ENCODE peak calls at places on chromosome 9, in six cellular contexts. One of them, this sample, is unnamed.

GRCh38 chr9:121889990-121890563 is 203.0 kb downstream of the TTLL11 start:
- DNase-seq in A172: peak
- DNase-seq in nucleus accumbens: no peak
- DNase-seq in stimulated activated CD8-positive, alpha-beta memory T cell treated with anti-CD3 and anti-CD28 coated beads, Interleukin-2, amount 100 ng/mL, for 48 hours: no peak
- DNase-seq in posterior cingulate gyrus: no peak
- DNase-seq in amniotic epithelial cell: no peak
- DNase-seq in this sample: no peak

GRCh38 chr9:35690447-35691324 is 961 bp upstream of the TPM2 start:
- DNase-seq in A172: peak
- DNase-seq in nucleus accumbens: peak
- DNase-seq in stimulated activated CD8-positive, alpha-beta memory T cell treated with anti-CD3 and anti-CD28 coated beads, Interleukin-2, amount 100 ng/mL, for 48 hours: no peak
- DNase-seq in posterior cingulate gyrus: peak
- DNase-seq in amniotic epithelial cell: peak
- DNase-seq in this sample: peak

GRCh38 chr9:91944711-91945110 is 5.3 kb downstream of the ROR2 start:
- DNase-seq in A172: no peak
- DNase-seq in nucleus accumbens: no peak
- DNase-seq in stimulated activated CD8-positive, alpha-beta memory T cell treated with anti-CD3 and anti-CD28 coated beads, Interleukin-2, amount 100 ng/mL, for 48 hours: no peak
- DNase-seq in posterior cingulate gyrus: no peak
- DNase-seq in amniotic epithelial cell: no peak
- DNase-seq in this sample: no peak

GRCh38 chr9:125241863-125242739 is 958 bp upstream of the HSPA5 start:
- DNase-seq in A172: no peak
- DNase-seq in nucleus accumbens: no peak
- DNase-seq in stimulated activated CD8-positive, alpha-beta memory T cell treated with anti-CD3 and anti-CD28 coated beads, Interleukin-2, amount 100 ng/mL, for 48 hours: no peak
- DNase-seq in posterior cingulate gyrus: peak
- DNase-seq in amniotic epithelial cell: no peak
- DNase-seq in this sample: peak

GRCh38 chr9:91978739-91979414 is 28.8 kb upstream of the ROR2 start:
- DNase-seq in A172: peak
- DNase-seq in nucleus accumbens: no peak
- DNase-seq in stimulated activated CD8-positive, alpha-beta memory T cell treated with anti-CD3 and anti-CD28 coated beads, Interleukin-2, amount 100 ng/mL, for 48 hours: no peak
- DNase-seq in posterior cingulate gyrus: no peak
- DNase-seq in amniotic epithelial cell: peak
- DNase-seq in this sample: no peak

GRCh38 chr9:16063241-16063591 is 510.4 kb downstream of the CCDC171 start:
- DNase-seq in A172: no peak
- DNase-seq in nucleus accumbens: no peak
- DNase-seq in stimulated activated CD8-positive, alpha-beta memory T cell treated with anti-CD3 and anti-CD28 coated beads, Interleukin-2, amount 100 ng/mL, for 48 hours: no peak
- DNase-seq in posterior cingulate gyrus: no peak
- DNase-seq in amniotic epithelial cell: no peak
- DNase-seq in this sample: no peak

GRCh38 chr9:129823163-129823933 is 588 bp downstream of the TOR1A start:
- DNase-seq in A172: peak
- DNase-seq in nucleus accumbens: no peak
- DNase-seq in stimulated activated CD8-positive, alpha-beta memory T cell treated with anti-CD3 and anti-CD28 coated beads, Interleukin-2, amount 100 ng/mL, for 48 hours: no peak
- DNase-seq in posterior cingulate gyrus: no peak
- DNase-seq in amniotic epithelial cell: peak
- DNase-seq in this sample: no peak

GRCh38 chr9:12930906-12931305 is 156.1 kb downstream of the LURAP1L start:
- DNase-seq in A172: peak
- DNase-seq in nucleus accumbens: no peak
- DNase-seq in stimulated activated CD8-positive, alpha-beta memory T cell treated with anti-CD3 and anti-CD28 coated beads, Interleukin-2, amount 100 ng/mL, for 48 hours: no peak
- DNase-seq in posterior cingulate gyrus: no peak
- DNase-seq in amniotic epithelial cell: peak
- DNase-seq in this sample: no peak

GRCh38 chr9:125992557-125992956 is 245.4 kb downstream of the PBX3 start:
- DNase-seq in A172: no peak
- DNase-seq in nucleus accumbens: no peak
- DNase-seq in stimulated activated CD8-positive, alpha-beta memory T cell treated with anti-CD3 and anti-CD28 coated beads, Interleukin-2, amount 100 ng/mL, for 48 hours: no peak
- DNase-seq in posterior cingulate gyrus: peak
- DNase-seq in amniotic epithelial cell: no peak
- DNase-seq in this sample: no peak

GRCh38 chr9:121312169-121312568 is 44.2 kb downstream of the GSN start:
- DNase-seq in A172: no peak
- DNase-seq in nucleus accumbens: no peak
- DNase-seq in stimulated activated CD8-positive, alpha-beta memory T cell treated with anti-CD3 and anti-CD28 coated beads, Interleukin-2, amount 100 ng/mL, for 48 hours: no peak
- DNase-seq in posterior cingulate gyrus: peak
- DNase-seq in amniotic epithelial cell: no peak
- DNase-seq in this sample: no peak

GRCh38 chr9:136264046-136264802 is 18.6 kb upstream of the QSOX2 start:
- DNase-seq in A172: no peak
- DNase-seq in nucleus accumbens: no peak
- DNase-seq in stimulated activated CD8-positive, alpha-beta memory T cell treated with anti-CD3 and anti-CD28 coated beads, Interleukin-2, amount 100 ng/mL, for 48 hours: no peak
- DNase-seq in posterior cingulate gyrus: no peak
- DNase-seq in amniotic epithelial cell: no peak
- DNase-seq in this sample: no peak

GRCh38 chr9:38482918-38483592 is 58.8 kb upstream of the IGFBPL1 start:
- DNase-seq in A172: no peak
- DNase-seq in nucleus accumbens: no peak
- DNase-seq in stimulated activated CD8-positive, alpha-beta memory T cell treated with anti-CD3 and anti-CD28 coated beads, Interleukin-2, amount 100 ng/mL, for 48 hours: no peak
- DNase-seq in posterior cingulate gyrus: no peak
- DNase-seq in amniotic epithelial cell: peak
- DNase-seq in this sample: no peak

GRCh38 chr9:134213508-134214394 is 49.4 kb upstream of the RNU6ATAC start:
- DNase-seq in A172: no peak
- DNase-seq in nucleus accumbens: no peak
- DNase-seq in stimulated activated CD8-positive, alpha-beta memory T cell treated with anti-CD3 and anti-CD28 coated beads, Interleukin-2, amount 100 ng/mL, for 48 hours: no peak
- DNase-seq in posterior cingulate gyrus: peak
- DNase-seq in amniotic epithelial cell: no peak
- DNase-seq in this sample: no peak

GRCh38 chr9:128685636-128686489 is 3.2 kb upstream of the SET start:
- DNase-seq in A172: no peak
- DNase-seq in nucleus accumbens: no peak
- DNase-seq in stimulated activated CD8-positive, alpha-beta memory T cell treated with anti-CD3 and anti-CD28 coated beads, Interleukin-2, amount 100 ng/mL, for 48 hours: no peak
- DNase-seq in posterior cingulate gyrus: peak
- DNase-seq in amniotic epithelial cell: peak
- DNase-seq in this sample: no peak

GRCh38 chr9:93300585-93301081 is 116.7 kb downstream of the WNK2 start:
- DNase-seq in A172: no peak
- DNase-seq in nucleus accumbens: no peak
- DNase-seq in stimulated activated CD8-positive, alpha-beta memory T cell treated with anti-CD3 and anti-CD28 coated beads, Interleukin-2, amount 100 ng/mL, for 48 hours: no peak
- DNase-seq in posterior cingulate gyrus: peak
- DNase-seq in amniotic epithelial cell: no peak
- DNase-seq in this sample: peak

GRCh38 chr9:38000332-38000731 is 68.7 kb downstream of the SHB start:
- DNase-seq in A172: no peak
- DNase-seq in nucleus accumbens: no peak
- DNase-seq in stimulated activated CD8-positive, alpha-beta memory T cell treated with anti-CD3 and anti-CD28 coated beads, Interleukin-2, amount 100 ng/mL, for 48 hours: no peak
- DNase-seq in posterior cingulate gyrus: peak
- DNase-seq in amniotic epithelial cell: no peak
- DNase-seq in this sample: no peak

GRCh38 chr9:119036969-119037368 is 332.3 kb downstream of the BRINP1 start:
- DNase-seq in A172: no peak
- DNase-seq in nucleus accumbens: no peak
- DNase-seq in stimulated activated CD8-positive, alpha-beta memory T cell treated with anti-CD3 and anti-CD28 coated beads, Interleukin-2, amount 100 ng/mL, for 48 hours: no peak
- DNase-seq in posterior cingulate gyrus: no peak
- DNase-seq in amniotic epithelial cell: no peak
- DNase-seq in this sample: no peak

GRCh38 chr9:99822596-99823391 is 1.1 kb downstream of the NR4A3 start:
- DNase-seq in A172: peak
- DNase-seq in nucleus accumbens: peak
- DNase-seq in stimulated activated CD8-positive, alpha-beta memory T cell treated with anti-CD3 and anti-CD28 coated beads, Interleukin-2, amount 100 ng/mL, for 48 hours: peak
- DNase-seq in posterior cingulate gyrus: peak
- DNase-seq in amniotic epithelial cell: peak
- DNase-seq in this sample: peak

GRCh38 chr9:21974542-21975409 is 19.4 kb downstream of the CDKN2A start:
- DNase-seq in A172: no peak
- DNase-seq in nucleus accumbens: no peak
- DNase-seq in stimulated activated CD8-positive, alpha-beta memory T cell treated with anti-CD3 and anti-CD28 coated beads, Interleukin-2, amount 100 ng/mL, for 48 hours: no peak
- DNase-seq in posterior cingulate gyrus: peak
- DNase-seq in amniotic epithelial cell: peak
- DNase-seq in this sample: peak

GRCh38 chr9:32706004-32706749 is 70.7 kb upstream of the TAF1L start:
- DNase-seq in A172: peak
- DNase-seq in nucleus accumbens: no peak
- DNase-seq in stimulated activated CD8-positive, alpha-beta memory T cell treated with anti-CD3 and anti-CD28 coated beads, Interleukin-2, amount 100 ng/mL, for 48 hours: no peak
- DNase-seq in posterior cingulate gyrus: no peak
- DNase-seq in amniotic epithelial cell: no peak
- DNase-seq in this sample: no peak

GRCh38 chr9:136039488-136039887 is 55.6 kb downstream of the NACC2 start:
- DNase-seq in A172: no peak
- DNase-seq in nucleus accumbens: no peak
- DNase-seq in stimulated activated CD8-positive, alpha-beta memory T cell treated with anti-CD3 and anti-CD28 coated beads, Interleukin-2, amount 100 ng/mL, for 48 hours: no peak
- DNase-seq in posterior cingulate gyrus: no peak
- DNase-seq in amniotic epithelial cell: no peak
- DNase-seq in this sample: no peak

GRCh38 chr9:101791533-101791932 is 53.1 kb upstream of the GRIN3A start:
- DNase-seq in A172: no peak
- DNase-seq in nucleus accumbens: no peak
- DNase-seq in stimulated activated CD8-positive, alpha-beta memory T cell treated with anti-CD3 and anti-CD28 coated beads, Interleukin-2, amount 100 ng/mL, for 48 hours: no peak
- DNase-seq in posterior cingulate gyrus: no peak
- DNase-seq in amniotic epithelial cell: no peak
- DNase-seq in this sample: no peak

GRCh38 chr9:121505903-121506640 is 6.4 kb upstream of the GGTA1 start:
- DNase-seq in A172: no peak
- DNase-seq in nucleus accumbens: no peak
- DNase-seq in stimulated activated CD8-positive, alpha-beta memory T cell treated with anti-CD3 and anti-CD28 coated beads, Interleukin-2, amount 100 ng/mL, for 48 hours: no peak
- DNase-seq in posterior cingulate gyrus: peak
- DNase-seq in amniotic epithelial cell: no peak
- DNase-seq in this sample: no peak

GRCh38 chr9:35945341-35946018 is 12.5 kb downstream of the OR2S2 start:
- DNase-seq in A172: peak
- DNase-seq in nucleus accumbens: no peak
- DNase-seq in stimulated activated CD8-positive, alpha-beta memory T cell treated with anti-CD3 and anti-CD28 coated beads, Interleukin-2, amount 100 ng/mL, for 48 hours: peak
- DNase-seq in posterior cingulate gyrus: peak
- DNase-seq in amniotic epithelial cell: peak
- DNase-seq in this sample: peak

GRCh38 chr9:112408819-112409218 is 28.9 kb downstream of the HSDL2 start:
- DNase-seq in A172: no peak
- DNase-seq in nucleus accumbens: no peak
- DNase-seq in stimulated activated CD8-positive, alpha-beta memory T cell treated with anti-CD3 and anti-CD28 coated beads, Interleukin-2, amount 100 ng/mL, for 48 hours: no peak
- DNase-seq in posterior cingulate gyrus: no peak
- DNase-seq in amniotic epithelial cell: no peak
- DNase-seq in this sample: no peak

GRCh38 chr9:115058175-115058574 is 59.8 kb downstream of the TNC start:
- DNase-seq in A172: no peak
- DNase-seq in nucleus accumbens: no peak
- DNase-seq in stimulated activated CD8-positive, alpha-beta memory T cell treated with anti-CD3 and anti-CD28 coated beads, Interleukin-2, amount 100 ng/mL, for 48 hours: no peak
- DNase-seq in posterior cingulate gyrus: no peak
- DNase-seq in amniotic epithelial cell: peak
- DNase-seq in this sample: no peak

GRCh38 chr9:15104826-15105420 is 194.7 kb upstream of the FREM1 start:
- DNase-seq in A172: peak
- DNase-seq in nucleus accumbens: no peak
- DNase-seq in stimulated activated CD8-positive, alpha-beta memory T cell treated with anti-CD3 and anti-CD28 coated beads, Interleukin-2, amount 100 ng/mL, for 48 hours: no peak
- DNase-seq in posterior cingulate gyrus: no peak
- DNase-seq in amniotic epithelial cell: peak
- DNase-seq in this sample: peak

GRCh38 chr9:715743-716400 is 125.6 kb upstream of the DMRT1 start:
- DNase-seq in A172: no peak
- DNase-seq in nucleus accumbens: no peak
- DNase-seq in stimulated activated CD8-positive, alpha-beta memory T cell treated with anti-CD3 and anti-CD28 coated beads, Interleukin-2, amount 100 ng/mL, for 48 hours: no peak
- DNase-seq in posterior cingulate gyrus: no peak
- DNase-seq in amniotic epithelial cell: no peak
- DNase-seq in this sample: no peak

GRCh38 chr9:21470126-21470525 is 12.0 kb downstream of the IFNE start:
- DNase-seq in A172: no peak
- DNase-seq in nucleus accumbens: no peak
- DNase-seq in stimulated activated CD8-positive, alpha-beta memory T cell treated with anti-CD3 and anti-CD28 coated beads, Interleukin-2, amount 100 ng/mL, for 48 hours: no peak
- DNase-seq in posterior cingulate gyrus: no peak
- DNase-seq in amniotic epithelial cell: no peak
- DNase-seq in this sample: no peak

GRCh38 chr9:87381050-87381711 is 116.5 kb upstream of the DAPK1 start:
- DNase-seq in A172: peak
- DNase-seq in nucleus accumbens: no peak
- DNase-seq in stimulated activated CD8-positive, alpha-beta memory T cell treated with anti-CD3 and anti-CD28 coated beads, Interleukin-2, amount 100 ng/mL, for 48 hours: no peak
- DNase-seq in posterior cingulate gyrus: no peak
- DNase-seq in amniotic epithelial cell: peak
- DNase-seq in this sample: no peak

GRCh38 chr9:137110911-137111787 is 3.4 kb downstream of the DPP7 start:
- DNase-seq in A172: no peak
- DNase-seq in nucleus accumbens: no peak
- DNase-seq in stimulated activated CD8-positive, alpha-beta memory T cell treated with anti-CD3 and anti-CD28 coated beads, Interleukin-2, amount 100 ng/mL, for 48 hours: no peak
- DNase-seq in posterior cingulate gyrus: no peak
- DNase-seq in amniotic epithelial cell: no peak
- DNase-seq in this sample: no peak

This sample was measured in body of pancreas.